ENCODE peak calls at places on chromosomes 1 and 21, in eight cellular contexts. One of them, this sample, is unnamed.

GRCh38 chr21:29080454-29080930 is 7.0 kb upstream of the CCT8 start:
- DNase-seq in T-cell: no peak
- DNase-seq in HFF-Myc: no peak
- DNase-seq in glutamatergic neuron: no peak
- DNase-seq in sciatic nerve: no peak
- DNase-seq in T-helper 2 cell: no peak
- DNase-seq in A549: no peak
- DNase-seq in central memory CD8-positive, alpha-beta T cell: no peak
- DNase-seq in this sample: no peak

GRCh38 chr1:180116964-180117763 is 37.5 kb upstream of the QSOX1 start:
- DNase-seq in T-cell: no peak
- DNase-seq in central memory CD8-positive, alpha-beta T cell: no peak
- DNase-seq in sciatic nerve: no peak
- DNase-seq in A549: peak; percentile 15
- DNase-seq in HFF-Myc: no peak
- DNase-seq in T-helper 2 cell: no peak
- DNase-seq in glutamatergic neuron: no peak
- DNase-seq in this sample: no peak

GRCh38 chr1:55466343-55466742 is 251.2 kb upstream of the USP24 start:
- DNase-seq in HFF-Myc: peak; percentile 80
- DNase-seq in sciatic nerve: no peak
- DNase-seq in T-helper 2 cell: no peak
- DNase-seq in central memory CD8-positive, alpha-beta T cell: no peak
- DNase-seq in glutamatergic neuron: no peak
- DNase-seq in T-cell: no peak
- DNase-seq in A549: no peak
- DNase-seq in this sample: no peak

GRCh38 chr1:232657426-232657825 is 27.5 kb upstream of the SIPA1L2 start:
- DNase-seq in T-helper 2 cell: no peak
- DNase-seq in A549: no peak
- DNase-seq in glutamatergic neuron: no peak
- DNase-seq in sciatic nerve: no peak
- DNase-seq in T-cell: no peak
- DNase-seq in central memory CD8-positive, alpha-beta T cell: no peak
- DNase-seq in HFF-Myc: no peak
- DNase-seq in this sample: no peak

GRCh38 chr1:54996869-54997710 is 1.6 kb upstream of the BSND start:
- DNase-seq in A549: no peak
- DNase-seq in HFF-Myc: no peak
- DNase-seq in T-helper 2 cell: no peak
- DNase-seq in T-cell: no peak
- DNase-seq in central memory CD8-positive, alpha-beta T cell: no peak
- DNase-seq in sciatic nerve: no peak
- DNase-seq in glutamatergic neuron: peak; percentile 36
- DNase-seq in this sample: no peak

GRCh38 chr21:39676054-39676771 is 63.5 kb downstream of the B3GALT5 start:
- DNase-seq in A549: peak; percentile 45
- DNase-seq in sciatic nerve: no peak
- DNase-seq in HFF-Myc: no peak
- DNase-seq in glutamatergic neuron: no peak
- DNase-seq in central memory CD8-positive, alpha-beta T cell: no peak
- DNase-seq in T-cell: no peak
- DNase-seq in T-helper 2 cell: no peak
- DNase-seq in this sample: no peak

GRCh38 chr21:14691924-14692323 is 145.8 kb upstream of the SAMSN1 start:
- DNase-seq in T-cell: no peak
- DNase-seq in central memory CD8-positive, alpha-beta T cell: no peak
- DNase-seq in sciatic nerve: no peak
- DNase-seq in A549: no peak
- DNase-seq in HFF-Myc: no peak
- DNase-seq in glutamatergic neuron: no peak
- DNase-seq in T-helper 2 cell: no peak
- DNase-seq in this sample: no peak

GRCh38 chr1:234681065-234681464 is 71.1 kb upstream of the IRF2BP2 start:
- DNase-seq in sciatic nerve: no peak
- DNase-seq in glutamatergic neuron: no peak
- DNase-seq in HFF-Myc: no peak
- DNase-seq in A549: no peak
- DNase-seq in T-cell: no peak
- DNase-seq in central memory CD8-positive, alpha-beta T cell: no peak
- DNase-seq in T-helper 2 cell: no peak
- DNase-seq in this sample: no peak

GRCh38 chr1:58927722-58928085 is 143.9 kb upstream of the JUN start:
- DNase-seq in glutamatergic neuron: no peak
- DNase-seq in central memory CD8-positive, alpha-beta T cell: no peak
- DNase-seq in sciatic nerve: no peak
- DNase-seq in T-cell: no peak
- DNase-seq in A549: no peak
- DNase-seq in HFF-Myc: no peak
- DNase-seq in T-helper 2 cell: no peak
- DNase-seq in this sample: no peak

GRCh38 chr21:33198346-33199135 is 31.2 kb upstream of the IFNAR2 start:
- DNase-seq in central memory CD8-positive, alpha-beta T cell: no peak
- DNase-seq in T-cell: no peak
- DNase-seq in HFF-Myc: no peak
- DNase-seq in sciatic nerve: peak; percentile 77
- DNase-seq in glutamatergic neuron: no peak
- DNase-seq in T-helper 2 cell: no peak
- DNase-seq in A549: no peak
- DNase-seq in this sample: peak; percentile 73

GRCh38 chr1:30692201-30692947 is 31.0 kb downstream of the MATN1 start:
- DNase-seq in T-helper 2 cell: no peak
- DNase-seq in A549: no peak
- DNase-seq in HFF-Myc: no peak
- DNase-seq in glutamatergic neuron: no peak
- DNase-seq in T-cell: no peak
- DNase-seq in central memory CD8-positive, alpha-beta T cell: no peak
- DNase-seq in sciatic nerve: no peak
- DNase-seq in this sample: no peak

GRCh38 chr21:45355573-45355972 is 49.4 kb upstream of the COL18A1 start:
- DNase-seq in A549: no peak
- DNase-seq in sciatic nerve: no peak
- DNase-seq in central memory CD8-positive, alpha-beta T cell: no peak
- DNase-seq in HFF-Myc: no peak
- DNase-seq in glutamatergic neuron: no peak
- DNase-seq in T-helper 2 cell: no peak
- DNase-seq in T-cell: no peak
- DNase-seq in this sample: no peak

GRCh38 chr1:86345053-86345452 is 51.1 kb downstream of the ODF2L start:
- DNase-seq in T-helper 2 cell: no peak
- DNase-seq in A549: no peak
- DNase-seq in HFF-Myc: no peak
- DNase-seq in glutamatergic neuron: no peak
- DNase-seq in T-cell: no peak
- DNase-seq in sciatic nerve: no peak
- DNase-seq in central memory CD8-positive, alpha-beta T cell: no peak
- DNase-seq in this sample: no peak

GRCh38 chr1:199808110-199808870 is 219.2 kb upstream of the NR5A2 start:
- DNase-seq in T-helper 2 cell: no peak
- DNase-seq in glutamatergic neuron: no peak
- DNase-seq in A549: peak; percentile 88
- DNase-seq in sciatic nerve: no peak
- DNase-seq in central memory CD8-positive, alpha-beta T cell: no peak
- DNase-seq in T-cell: no peak
- DNase-seq in HFF-Myc: no peak
- DNase-seq in this sample: no peak

GRCh38 chr21:28150778-28151177 is 841.9 kb downstream of the LTN1 start:
- DNase-seq in sciatic nerve: no peak
- DNase-seq in central memory CD8-positive, alpha-beta T cell: no peak
- DNase-seq in HFF-Myc: no peak
- DNase-seq in T-cell: no peak
- DNase-seq in A549: no peak
- DNase-seq in T-helper 2 cell: no peak
- DNase-seq in glutamatergic neuron: no peak
- DNase-seq in this sample: no peak

GRCh38 chr1:51729824-51730284 is 113.0 kb downstream of the OSBPL9 start:
- DNase-seq in glutamatergic neuron: no peak
- DNase-seq in T-cell: no peak
- DNase-seq in HFF-Myc: no peak
- DNase-seq in sciatic nerve: peak; percentile 65
- DNase-seq in T-helper 2 cell: no peak
- DNase-seq in central memory CD8-positive, alpha-beta T cell: no peak
- DNase-seq in A549: peak; percentile 21
- DNase-seq in this sample: no peak

GRCh38 chr1:165900576-165901380 is 73.4 kb downstream of the UCK2 start:
- DNase-seq in T-cell: no peak
- DNase-seq in glutamatergic neuron: no peak
- DNase-seq in T-helper 2 cell: no peak
- DNase-seq in central memory CD8-positive, alpha-beta T cell: no peak
- DNase-seq in HFF-Myc: no peak
- DNase-seq in sciatic nerve: no peak
- DNase-seq in A549: no peak
- DNase-seq in this sample: no peak

GRCh38 chr1:61457526-61457925 is 267.4 kb downstream of the TM2D1 start:
- DNase-seq in HFF-Myc: no peak
- DNase-seq in T-cell: no peak
- DNase-seq in glutamatergic neuron: no peak
- DNase-seq in A549: no peak
- DNase-seq in central memory CD8-positive, alpha-beta T cell: no peak
- DNase-seq in sciatic nerve: no peak
- DNase-seq in T-helper 2 cell: no peak
- DNase-seq in this sample: no peak

GRCh38 chr1:53455592-53455991 is 3.6 kb upstream of the DMRTB1 start:
- DNase-seq in HFF-Myc: no peak
- DNase-seq in T-cell: no peak
- DNase-seq in T-helper 2 cell: no peak
- DNase-seq in A549: no peak
- DNase-seq in central memory CD8-positive, alpha-beta T cell: no peak
- DNase-seq in sciatic nerve: no peak
- DNase-seq in glutamatergic neuron: no peak
- DNase-seq in this sample: no peak

GRCh38 chr1:13771745-13772144 is 71.8 kb downstream of the PRDM2 start:
- DNase-seq in HFF-Myc: no peak
- DNase-seq in A549: no peak
- DNase-seq in glutamatergic neuron: no peak
- DNase-seq in T-cell: no peak
- DNase-seq in central memory CD8-positive, alpha-beta T cell: no peak
- DNase-seq in T-helper 2 cell: no peak
- DNase-seq in sciatic nerve: no peak
- DNase-seq in this sample: no peak

GRCh38 chr1:7313081-7313546 is 458.0 kb upstream of the VAMP3 start:
- DNase-seq in glutamatergic neuron: no peak
- DNase-seq in A549: no peak
- DNase-seq in T-helper 2 cell: no peak
- DNase-seq in T-cell: no peak
- DNase-seq in sciatic nerve: no peak
- DNase-seq in HFF-Myc: no peak
- DNase-seq in central memory CD8-positive, alpha-beta T cell: no peak
- DNase-seq in this sample: no peak

GRCh38 chr1:30405081-30405480 is 318.3 kb downstream of the MATN1 start:
- DNase-seq in T-cell: no peak
- DNase-seq in sciatic nerve: peak; percentile 21
- DNase-seq in A549: no peak
- DNase-seq in glutamatergic neuron: no peak
- DNase-seq in central memory CD8-positive, alpha-beta T cell: no peak
- DNase-seq in HFF-Myc: no peak
- DNase-seq in T-helper 2 cell: no peak
- DNase-seq in this sample: no peak

GRCh38 chr1:56627019-56627635 is 18.0 kb upstream of the PRKAA2 start:
- DNase-seq in HFF-Myc: no peak
- DNase-seq in T-helper 2 cell: no peak
- DNase-seq in sciatic nerve: no peak
- DNase-seq in T-cell: no peak
- DNase-seq in central memory CD8-positive, alpha-beta T cell: no peak
- DNase-seq in glutamatergic neuron: no peak
- DNase-seq in A549: no peak
- DNase-seq in this sample: no peak

GRCh38 chr1:2951856-2952255 is 69.4 kb upstream of the ACTRT2 start:
- DNase-seq in A549: no peak
- DNase-seq in T-helper 2 cell: no peak
- DNase-seq in glutamatergic neuron: no peak
- DNase-seq in central memory CD8-positive, alpha-beta T cell: no peak
- DNase-seq in T-cell: no peak
- DNase-seq in sciatic nerve: no peak
- DNase-seq in HFF-Myc: no peak
- DNase-seq in this sample: no peak

GRCh38 chr21:37974081-37974480 is 57.8 kb upstream of the KCNJ6 start:
- DNase-seq in central memory CD8-positive, alpha-beta T cell: no peak
- DNase-seq in sciatic nerve: no peak
- DNase-seq in A549: peak; percentile 41
- DNase-seq in T-cell: no peak
- DNase-seq in glutamatergic neuron: no peak
- DNase-seq in T-helper 2 cell: no peak
- DNase-seq in HFF-Myc: no peak
- DNase-seq in this sample: no peak

GRCh38 chr21:34604556-34604955 is 10.4 kb downstream of the RCAN1 start:
- DNase-seq in HFF-Myc: no peak
- DNase-seq in glutamatergic neuron: no peak
- DNase-seq in A549: no peak
- DNase-seq in T-cell: no peak
- DNase-seq in T-helper 2 cell: no peak
- DNase-seq in central memory CD8-positive, alpha-beta T cell: no peak
- DNase-seq in sciatic nerve: no peak
- DNase-seq in this sample: no peak

GRCh38 chr1:77888429-77889239 is at the start of gene NEXN:
- DNase-seq in A549: peak; percentile 41
- DNase-seq in HFF-Myc: peak; percentile 27
- DNase-seq in T-helper 2 cell: no peak
- DNase-seq in T-cell: no peak
- DNase-seq in sciatic nerve: peak; percentile 81
- DNase-seq in central memory CD8-positive, alpha-beta T cell: no peak
- DNase-seq in glutamatergic neuron: peak; percentile 71
- DNase-seq in this sample: peak; percentile 49

GRCh38 chr21:45499970-45500575 is 42.2 kb downstream of the SLC19A1 start:
- DNase-seq in glutamatergic neuron: no peak
- DNase-seq in sciatic nerve: peak; percentile 33
- DNase-seq in HFF-Myc: no peak
- DNase-seq in central memory CD8-positive, alpha-beta T cell: no peak
- DNase-seq in A549: no peak
- DNase-seq in T-helper 2 cell: no peak
- DNase-seq in T-cell: no peak
- DNase-seq in this sample: peak; percentile 30

GRCh38 chr1:23759277-23759676 is 16.0 kb downstream of the ELOA start:
- DNase-seq in A549: no peak
- DNase-seq in T-helper 2 cell: no peak
- DNase-seq in central memory CD8-positive, alpha-beta T cell: no peak
- DNase-seq in T-cell: no peak
- DNase-seq in HFF-Myc: no peak
- DNase-seq in glutamatergic neuron: no peak
- DNase-seq in sciatic nerve: no peak
- DNase-seq in this sample: no peak

This sample was measured in ascending aorta.